ENCODE peak calls at places on chromosomes 16 and 17, in four cellular contexts. D is vagina; X is CD8-positive, alpha-beta memory T cell; O is endothelial cell of umbilical vein. Q is an unnamed sample. For H3K9me3, the result is how much of the 10 kb centered on the place peaks cover.

GRCh38 chr17:64787255-64787920 is 125.3 kb upstream of the SMURF2 start:
- DNase-seq in D (no peak), X (no peak), O (no peak), Q (no peak)

GRCh38 chr17:1122681-1123396 is 56.9 kb downstream of the ABR start:
- DNase-seq in D (no peak), X (peak), O (peak), Q (peak)

GRCh38 chr16:77344306-77344705 is 90.5 kb downstream of the ADAMTS18 start:
- DNase-seq in D (no peak), X (no peak), O (no peak), Q (no peak)

GRCh38 chr17:39740357-39741111 is 2.8 kb downstream of the GRB7 start:
- DNase-seq in D (no peak), X (no peak), O (peak), Q (no peak)

GRCh38 chr16:25897677-25898076 is 205.9 kb downstream of the HS3ST4 start:
- DNase-seq in D (no peak), X (no peak), O (no peak), Q (no peak)

GRCh38 chr16:67181346-67181745 is 2.4 kb downstream of the MATCAP1 start:
- DNase-seq in D (no peak), X (no peak), O (peak), Q (peak)

GRCh38 chr17:45828171-45829133 is 16.2 kb upstream of the SPPL2C start:
- DNase-seq in D (no peak), X (no peak), O (no peak), Q (no peak)

GRCh38 chr17:30433514-30433913 is 43.7 kb upstream of the GOSR1 start:
- DNase-seq in D (no peak), X (no peak), O (peak), Q (peak)

GRCh38 chr17:2215616-2216364 is 87.8 kb downstream of the SMG6 start:
- DNase-seq in D (no peak), X (peak), O (peak), Q (peak)

GRCh38 chr16:87178977-87179376 is 138.2 kb downstream of the C16orf95 start:
- DNase-seq in D (no peak), X (no peak), O (peak), Q (no peak)

GRCh38 chr17:58096892-58097291 is 13.7 kb downstream of the DYNLL2 start:
- DNase-seq in D (no peak), X (no peak), O (no peak), Q (no peak)

GRCh38 chr17:46978489-46979022 is 497 bp downstream of the RPRML start:
- DNase-seq in D (no peak), X (no peak), O (no peak), Q (no peak)

GRCh38 chr17:51487947-51488346 is 227.6 kb downstream of the UTP18 start:
- DNase-seq in D (no peak), X (no peak), O (no peak), Q (no peak)

GRCh38 chr17:40107266-40107980 is 7.0 kb upstream of the NR1D1 start:
- DNase-seq in D (peak), X (no peak), O (no peak), Q (no peak)

GRCh38 chr17:82957961-82958491 is 118.2 kb upstream of the ZNF750 start:
- DNase-seq in D (no peak), X (no peak), O (no peak), Q (no peak)

GRCh38 chr17:21218101-21218500 is 4.1 kb upstream of the TMEM11 start:
- DNase-seq in D (no peak), X (no peak), O (peak), Q (no peak)

GRCh38 chr17:37176683-37177082 is 199.1 kb upstream of the C17orf78 start:
- DNase-seq in D (no peak), X (no peak), O (peak), Q (no peak)

GRCh38 chr17:63395075-63395815 is 50.9 kb downstream of the CYB561 start:
- DNase-seq in D (no peak), X (no peak), O (no peak), Q (no peak)

DNA sequence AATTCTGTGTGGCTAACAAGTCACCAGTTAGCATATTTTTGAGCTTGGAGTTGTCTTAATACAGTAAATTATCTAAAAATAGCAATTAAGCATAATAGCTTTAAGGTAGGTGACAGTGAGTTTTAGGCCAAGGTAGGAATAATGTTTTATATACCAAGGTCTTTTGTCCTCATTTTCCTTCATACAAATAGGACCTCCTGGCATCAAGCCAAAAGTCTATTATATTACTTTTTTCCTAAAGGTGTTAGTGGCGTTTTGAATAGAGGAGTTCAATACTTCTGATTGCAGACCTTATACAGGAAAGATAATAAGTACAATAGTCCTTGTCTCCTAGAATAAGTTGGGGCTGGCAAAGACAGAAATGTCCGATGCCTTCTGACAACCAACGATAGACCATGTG is 2277.7 kb downstream of the TP53TG3F start:
- DNase-seq in D (no peak), X (no peak), O (no peak), Q (no peak)
- H3K9me3 ChIP-seq in D (under half), X (under half), O (under half), Q (under half)

GRCh38 chr17:73616873-73617430 is 27.3 kb downstream of the SDK2 start:
- DNase-seq in D (no peak), X (no peak), O (no peak), Q (no peak)
- H3K27ac ChIP-seq in D (no peak), X (no peak), O (no peak), Q (no peak)

GRCh38 chr16:35562471-35562870 is 2103.1 kb downstream of the TP53TG3F start:
- DNase-seq in D (no peak), X (no peak), O (no peak), Q (no peak)
- H3K9me3 ChIP-seq in D (under half), X (under half), O (under half), Q (under half)

GRCh38 chr16:1777375-1778199 is 4.7 kb upstream of the MRPS34 start:
- DNase-seq in D (no peak), X (no peak), O (no peak), Q (no peak)
- H3K27ac ChIP-seq in D (no peak), X (no peak), O (no peak), Q (no peak)

Q was measured in body of pancreas.